ENCODE peak calls at places on chromosomes 2 and 18, in four cellular contexts. F is Peyer's patch, O is GM06990, W is AG04450. S is an unnamed sample.

GRCh38 chr18:12403601-12404506 is 3.9 kb upstream of the PRELID3A start:
- DNase-seq in O (no peak), F (no peak), W (peak), S (peak)

GRCh38 chr2:8298783-8299182 is 383.1 kb upstream of the ID2 start:
- DNase-seq in F (no peak), W (no peak), O (peak), S (peak)

GRCh38 chr2:33598472-33599174 is 476 bp downstream of the FAM98A start:
- DNase-seq in O (peak), W (no peak), F (no peak), S (peak)

GRCh38 chr2:215034154-215034553 is 104.3 kb downstream of the ABCA12 start:
- DNase-seq in W (no peak), O (no peak), F (no peak), S (no peak)

GRCh38 chr2:58032016-58032750 is 14.4 kb upstream of the VRK2 start:
- DNase-seq in O (no peak), W (peak), F (no peak), S (peak)

GRCh38 chr2:102101844-102102635 is 40.5 kb upstream of the IL1R1 start:
- DNase-seq in W (no peak), O (no peak), F (no peak), S (no peak)

GRCh38 chr2:7984693-7985353 is 697.0 kb upstream of the ID2 start:
- DNase-seq in W (no peak), F (no peak), O (peak), S (peak)

GRCh38 chr2:9310390-9310789 is 103.8 kb downstream of the ASAP2 start:
- DNase-seq in W (no peak), O (no peak), F (no peak), S (no peak)

GRCh38 chr2:88181511-88181910 is 11.4 kb downstream of the THNSL2 start:
- DNase-seq in W (no peak), O (no peak), F (no peak), S (no peak)

GRCh38 chr2:99821572-99822369 is 320.6 kb downstream of the AFF3 start:
- DNase-seq in W (peak), O (no peak), F (no peak), S (no peak)

GRCh38 chr2:240839152-240840143 is 19.4 kb upstream of the KIF1A start:
- DNase-seq in O (no peak), W (no peak), F (no peak), S (no peak)

GRCh38 chr2:241905716-241906376 is 36.3 kb downstream of the RTP5 start:
- DNase-seq in O (no peak), W (no peak), F (peak), S (no peak)

GRCh38 chr2:106030287-106031268 is 163.5 kb downstream of the UXS1 start:
- DNase-seq in O (no peak), F (peak), W (peak), S (no peak)

GRCh38 chr2:73291461-73292315 is 1.7 kb downstream of the EGR4 start:
- DNase-seq in W (no peak), O (no peak), F (no peak), S (no peak)

GRCh38 chr2:226031078-226031937 is 631.8 kb downstream of the NYAP2 start:
- DNase-seq in W (peak), F (peak), O (peak), S (no peak)

GRCh38 chr2:166419616-166419934 is 43.8 kb upstream of the SCN9A start:
- DNase-seq in O (no peak), F (no peak), W (peak), S (no peak)

GRCh38 chr18:34661464-34662087 is 48.5 kb upstream of the DTNA start:
- DNase-seq in F (no peak), W (peak), O (no peak), S (peak)

GRCh38 chr2:228426502-228427216 is 245.2 kb upstream of the SPHKAP start:
- DNase-seq in O (no peak), F (no peak), W (no peak), S (no peak)

GRCh38 chr2:102331311-102331980 is 20.1 kb downstream of the IL1RL1 start:
- DNase-seq in W (no peak), O (no peak), F (no peak), S (no peak)

GRCh38 chr2:86370579-86370978 is 33.2 kb upstream of the REEP1 start:
- DNase-seq in F (no peak), O (no peak), W (no peak), S (no peak)

GRCh38 chr2:86366651-86367500 is 29.4 kb upstream of the REEP1 start:
- DNase-seq in O (no peak), F (no peak), W (no peak), S (no peak)

GRCh38 chr2:86371482-86372002 is 34.1 kb upstream of the REEP1 start:
- DNase-seq in F (no peak), O (no peak), W (no peak), S (no peak)

GRCh38 chr2:86367501-86367778 is 30.0 kb upstream of the REEP1 start:
- DNase-seq in W (no peak), F (peak), O (no peak), S (no peak)

DNA sequence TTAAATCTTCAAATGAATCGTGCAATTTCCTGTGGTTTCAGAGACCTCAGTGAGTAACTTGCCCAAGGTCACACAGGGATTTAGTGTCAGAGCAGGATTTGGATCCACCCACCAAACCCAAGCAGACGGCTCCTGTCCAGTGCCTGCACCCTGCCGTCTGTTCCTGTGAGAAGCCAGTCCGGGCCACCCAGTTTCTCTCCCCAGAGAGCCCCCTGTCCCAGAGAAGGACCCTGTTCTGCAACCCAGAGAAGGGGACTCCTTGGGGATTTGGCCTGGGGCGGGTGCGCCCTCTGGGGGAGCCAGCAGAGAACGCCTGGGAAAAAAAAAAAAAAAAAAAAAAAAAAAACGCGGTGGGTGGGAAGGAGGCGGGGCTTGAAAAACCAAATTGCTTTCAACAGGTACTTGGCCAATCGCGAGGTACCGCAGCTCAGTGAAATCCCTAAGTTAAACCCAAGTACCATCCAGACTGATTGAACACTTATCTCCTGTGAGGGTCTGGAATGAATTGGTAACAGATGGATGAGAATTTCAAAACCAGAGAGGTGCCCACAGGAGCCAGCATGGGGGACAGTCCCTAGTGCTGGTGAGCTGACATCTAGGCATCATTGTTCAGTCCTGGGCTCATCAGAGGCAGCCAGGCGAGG is 30.9 kb upstream of the REEP1 start:
- DNase-seq in F (peak), O (peak), W (no peak), S (peak)
- H3K4me3 ChIP-seq in F (no peak), O (no peak), W (no peak), S (no peak)

DNA sequence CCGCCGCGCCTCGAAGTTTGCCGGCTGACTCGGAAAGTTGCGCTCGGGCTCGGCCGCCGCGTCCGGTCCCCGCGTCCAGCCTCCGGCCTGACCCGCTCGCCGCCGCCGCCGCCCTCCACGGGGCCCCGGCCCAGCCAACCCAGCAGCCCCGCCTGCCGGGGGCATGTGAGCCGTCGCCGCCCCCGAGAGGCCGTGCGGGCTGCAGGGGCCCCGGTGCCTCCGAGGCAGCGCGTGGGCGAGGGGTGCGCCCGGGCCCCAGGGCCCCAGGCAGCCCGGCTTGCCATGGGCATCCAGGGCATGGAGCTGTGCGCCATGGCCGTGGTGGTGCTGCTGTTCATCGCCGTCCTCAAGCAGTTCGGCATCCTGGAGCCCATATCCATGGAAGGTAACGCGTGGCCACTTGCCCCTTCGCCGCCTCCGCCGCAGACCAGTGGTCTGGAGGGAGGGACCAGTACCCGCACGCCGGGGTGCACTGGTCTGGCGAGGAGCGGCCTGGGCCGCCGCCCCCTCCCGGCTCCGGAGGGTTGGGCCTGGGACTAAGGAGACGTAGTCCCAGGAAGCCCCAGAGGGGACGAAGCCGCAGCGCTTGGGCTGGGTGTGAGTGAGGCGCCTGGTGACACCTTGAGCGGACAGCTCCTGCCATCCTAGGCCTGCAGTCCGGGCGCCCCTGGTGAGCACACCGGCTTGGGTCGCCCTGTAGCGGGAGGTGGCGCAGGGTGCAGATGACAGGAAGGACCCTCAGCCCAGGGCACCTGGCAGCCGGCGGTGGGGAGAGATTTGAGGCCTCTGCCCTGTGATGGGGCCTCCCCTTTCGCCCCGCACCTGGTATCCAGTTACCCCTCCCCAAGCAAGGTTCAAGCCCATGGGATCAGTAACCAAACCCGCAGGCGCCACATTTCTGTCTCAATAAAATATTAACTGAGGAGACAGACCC is 49.9 kb downstream of the KCNIP3 start:
- DNase-seq in O (no peak), W (no peak), F (peak), S (no peak)
- H3K4me3 ChIP-seq in O (no peak), W (peak), F (peak), S (no peak)

GRCh38 chr2:174335605-174336402 is 1.1 kb downstream of the SP9 start:
- DNase-seq in O (peak), W (no peak), F (peak), S (no peak)
- H3K4me3 ChIP-seq in O (peak), W (peak), F (peak), S (peak)

GRCh38 chr2:236177604-236177966 is 9.4 kb upstream of the GBX2 start:
- DNase-seq in O (no peak), W (no peak), F (peak), S (peak)

GRCh38 chr2:236179653-236180500 is 11.7 kb upstream of the GBX2 start:
- DNase-seq in O (no peak), W (no peak), F (no peak), S (no peak)

GRCh38 chr2:236180501-236180816 is 12.3 kb upstream of the GBX2 start:
- DNase-seq in O (no peak), W (no peak), F (no peak), S (no peak)

GRCh38 chr2:236177967-236178909 is 10.1 kb upstream of the GBX2 start:
- DNase-seq in W (no peak), F (peak), O (peak), S (no peak)

GRCh38 chr2:236178921-236179652 is 10.9 kb upstream of the GBX2 start:
- DNase-seq in F (no peak), W (no peak), O (no peak), S (no peak)
- H3K4me3 ChIP-seq in F (no peak), W (peak), O (no peak), S (no peak)

DNA sequence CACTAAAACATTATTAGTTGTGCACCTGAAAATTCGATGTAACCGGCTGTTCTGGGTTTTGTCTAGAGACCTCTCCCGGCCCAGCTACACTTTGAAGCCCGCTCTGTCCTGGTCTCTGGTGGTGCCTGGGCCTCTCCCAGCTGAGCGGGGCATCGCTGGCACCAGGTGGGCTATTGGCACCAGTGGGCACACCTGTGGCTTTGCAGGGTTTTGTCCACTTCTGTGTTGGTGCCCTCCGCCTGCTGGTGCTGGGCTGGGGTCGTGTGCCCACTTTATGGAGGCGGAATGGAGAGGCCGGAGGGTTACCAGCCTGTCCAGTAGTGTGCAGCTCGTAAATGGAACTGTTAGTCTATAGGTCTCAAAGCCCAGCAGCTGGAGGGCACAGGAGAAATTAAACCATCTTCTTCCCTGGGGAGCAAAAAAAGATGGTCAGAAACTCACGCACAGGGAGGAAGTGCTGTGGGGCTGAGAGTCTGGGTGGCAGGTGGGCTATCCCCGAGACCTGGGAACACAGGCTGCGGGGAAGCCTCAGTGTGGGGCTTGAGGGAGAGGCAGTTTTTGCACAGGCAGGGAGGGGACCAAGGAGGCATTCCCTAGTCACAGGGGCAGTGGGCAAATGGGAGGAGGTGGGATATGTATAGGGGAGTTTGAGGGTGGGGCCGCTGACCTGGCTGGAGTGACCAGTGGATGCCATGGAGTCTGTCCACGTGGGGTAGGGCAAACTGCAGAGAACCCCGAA is 30.4 kb downstream of the SH3BP4 start:
- DNase-seq in W (no peak), F (no peak), O (no peak), S (no peak)
- H3K4me3 ChIP-seq in W (peak), F (peak), O (no peak), S (no peak)

GRCh38 chr2:619964-620363 is 57.2 kb downstream of the TMEM18 start:
- DNase-seq in F (no peak), W (no peak), O (no peak), S (no peak)
- H3K4me3 ChIP-seq in F (no peak), W (no peak), O (no peak), S (no peak)

S was measured in GM12865.